ENCODE peak calls at places on chromosomes 5 and 9, in seven cellular contexts. One of them, this sample, is unnamed.

GRCh38 chr5:128538249-128539037 is 398 bp upstream of the FBN2 start:
- DNase-seq in ACHN: no peak
- DNase-seq in AG04450: peak; percentile 55
- DNase-seq in effector CD4-positive, alpha-beta T cell: no peak
- DNase-seq in NCI-H460: peak; percentile 45
- DNase-seq in NCI-H774: peak; percentile 84
- DNase-seq in left lobe of liver: peak; percentile 55
- DNase-seq in this sample: peak; percentile 37

GRCh38 chr5:14834062-14834461 is 37.5 kb downstream of the ANKH start:
- DNase-seq in ACHN: no peak
- DNase-seq in AG04450: no peak
- DNase-seq in effector CD4-positive, alpha-beta T cell: no peak
- DNase-seq in NCI-H460: no peak
- DNase-seq in NCI-H774: no peak
- DNase-seq in left lobe of liver: no peak
- DNase-seq in this sample: no peak

GRCh38 chr9:12933957-12934356 is 159.1 kb downstream of the LURAP1L start:
- DNase-seq in ACHN: peak; percentile 33
- DNase-seq in AG04450: no peak
- DNase-seq in effector CD4-positive, alpha-beta T cell: no peak
- DNase-seq in NCI-H460: peak; percentile 7
- DNase-seq in NCI-H774: no peak
- DNase-seq in left lobe of liver: no peak
- DNase-seq in this sample: no peak

GRCh38 chr9:106653111-106653697 is 209.8 kb upstream of the ZNF462 start:
- DNase-seq in ACHN: no peak
- DNase-seq in AG04450: no peak
- DNase-seq in effector CD4-positive, alpha-beta T cell: no peak
- DNase-seq in NCI-H460: no peak
- DNase-seq in NCI-H774: no peak
- DNase-seq in left lobe of liver: no peak
- DNase-seq in this sample: no peak

GRCh38 chr5:126143622-126144021 is 279.6 kb upstream of the GRAMD2B start:
- DNase-seq in ACHN: no peak
- DNase-seq in AG04450: no peak
- DNase-seq in effector CD4-positive, alpha-beta T cell: no peak
- DNase-seq in NCI-H460: no peak
- DNase-seq in NCI-H774: no peak
- DNase-seq in left lobe of liver: no peak
- DNase-seq in this sample: no peak

GRCh38 chr5:142684508-142685031 is 1.3 kb downstream of the FGF1 start:
- DNase-seq in ACHN: no peak
- DNase-seq in AG04450: no peak
- DNase-seq in effector CD4-positive, alpha-beta T cell: no peak
- DNase-seq in NCI-H460: no peak
- DNase-seq in NCI-H774: no peak
- DNase-seq in left lobe of liver: no peak
- DNase-seq in this sample: no peak

GRCh38 chr5:142959683-142960308 is 189.6 kb downstream of the ARHGAP26 start:
- DNase-seq in ACHN: no peak
- DNase-seq in AG04450: no peak
- DNase-seq in effector CD4-positive, alpha-beta T cell: no peak
- DNase-seq in NCI-H460: peak; percentile 8
- DNase-seq in NCI-H774: no peak
- DNase-seq in left lobe of liver: no peak
- DNase-seq in this sample: no peak

GRCh38 chr5:124755565-124755964 is 9.1 kb upstream of the ZNF608 start:
- DNase-seq in ACHN: no peak
- DNase-seq in AG04450: no peak
- DNase-seq in effector CD4-positive, alpha-beta T cell: no peak
- DNase-seq in NCI-H460: no peak
- DNase-seq in NCI-H774: no peak
- DNase-seq in left lobe of liver: no peak
- DNase-seq in this sample: no peak

GRCh38 chr9:28007097-28007817 is 434.0 kb upstream of the C9orf72 start:
- DNase-seq in ACHN: no peak
- DNase-seq in AG04450: no peak
- DNase-seq in effector CD4-positive, alpha-beta T cell: no peak
- DNase-seq in NCI-H460: no peak
- DNase-seq in NCI-H774: no peak
- DNase-seq in left lobe of liver: no peak
- DNase-seq in this sample: no peak

GRCh38 chr9:130417602-130418001 is 27.2 kb upstream of the ASS1 start:
- DNase-seq in ACHN: no peak
- DNase-seq in AG04450: no peak
- DNase-seq in effector CD4-positive, alpha-beta T cell: no peak
- DNase-seq in NCI-H460: no peak
- DNase-seq in NCI-H774: no peak
- DNase-seq in left lobe of liver: no peak
- DNase-seq in this sample: no peak

GRCh38 chr5:119578937-119579336 is 50.4 kb upstream of the FAM170A start:
- DNase-seq in ACHN: peak; percentile 54
- DNase-seq in AG04450: no peak
- DNase-seq in effector CD4-positive, alpha-beta T cell: no peak
- DNase-seq in NCI-H460: peak; percentile 29
- DNase-seq in NCI-H774: no peak
- DNase-seq in left lobe of liver: no peak
- DNase-seq in this sample: no peak

GRCh38 chr5:57724836-57725235 is 242.2 kb upstream of the ACTBL2 start:
- DNase-seq in ACHN: no peak
- DNase-seq in AG04450: no peak
- DNase-seq in effector CD4-positive, alpha-beta T cell: no peak
- DNase-seq in NCI-H460: no peak
- DNase-seq in NCI-H774: no peak
- DNase-seq in left lobe of liver: no peak
- DNase-seq in this sample: no peak

GRCh38 chr9:90167920-90168319 is 474.7 kb downstream of the DIRAS2 start:
- DNase-seq in ACHN: no peak
- DNase-seq in AG04450: no peak
- DNase-seq in effector CD4-positive, alpha-beta T cell: no peak
- DNase-seq in NCI-H460: no peak
- DNase-seq in NCI-H774: no peak
- DNase-seq in left lobe of liver: no peak
- DNase-seq in this sample: no peak

GRCh38 chr9:90801507-90802289 is at the start of gene SYK:
- DNase-seq in ACHN: no peak
- DNase-seq in AG04450: no peak
- DNase-seq in effector CD4-positive, alpha-beta T cell: no peak
- DNase-seq in NCI-H460: no peak
- DNase-seq in NCI-H774: peak; percentile 49
- DNase-seq in left lobe of liver: peak; percentile 58
- DNase-seq in this sample: peak; percentile 87

GRCh38 chr5:73160239-73160671 is 12.7 kb upstream of the TMEM174 start:
- DNase-seq in ACHN: no peak
- DNase-seq in AG04450: no peak
- DNase-seq in effector CD4-positive, alpha-beta T cell: no peak
- DNase-seq in NCI-H460: no peak
- DNase-seq in NCI-H774: no peak
- DNase-seq in left lobe of liver: no peak
- DNase-seq in this sample: no peak

GRCh38 chr5:140966293-140967225 is at the start of gene PCDHAC2:
- DNase-seq in ACHN: no peak
- DNase-seq in AG04450: no peak
- DNase-seq in effector CD4-positive, alpha-beta T cell: no peak
- DNase-seq in NCI-H460: peak; percentile 23
- DNase-seq in NCI-H774: peak; percentile 56
- DNase-seq in left lobe of liver: no peak
- DNase-seq in this sample: no peak

GRCh38 chr9:134571946-134572914 is 69.4 kb upstream of the COL5A1 start:
- DNase-seq in ACHN: no peak
- DNase-seq in AG04450: no peak
- DNase-seq in effector CD4-positive, alpha-beta T cell: no peak
- DNase-seq in NCI-H460: no peak
- DNase-seq in NCI-H774: no peak
- DNase-seq in left lobe of liver: peak; percentile 37
- DNase-seq in this sample: no peak

GRCh38 chr9:85319946-85320345 is 421.8 kb downstream of the AGTPBP1 start:
- DNase-seq in ACHN: no peak
- DNase-seq in AG04450: no peak
- DNase-seq in effector CD4-positive, alpha-beta T cell: no peak
- DNase-seq in NCI-H460: no peak
- DNase-seq in NCI-H774: no peak
- DNase-seq in left lobe of liver: no peak
- DNase-seq in this sample: no peak

GRCh38 chr5:150492621-150493020 is 15.3 kb upstream of the NDST1 start:
- DNase-seq in ACHN: peak; percentile 36
- DNase-seq in AG04450: no peak
- DNase-seq in effector CD4-positive, alpha-beta T cell: no peak
- DNase-seq in NCI-H460: no peak
- DNase-seq in NCI-H774: no peak
- DNase-seq in left lobe of liver: no peak
- DNase-seq in this sample: no peak

GRCh38 chr9:78298046-78298511 is 1.2 kb downstream of the PSAT1 start:
- DNase-seq in ACHN: no peak
- DNase-seq in AG04450: no peak
- DNase-seq in effector CD4-positive, alpha-beta T cell: no peak
- DNase-seq in NCI-H460: no peak
- DNase-seq in NCI-H774: no peak
- DNase-seq in left lobe of liver: peak; percentile 45
- DNase-seq in this sample: no peak

GRCh38 chr5:84091400-84091799 is 293.3 kb downstream of the EDIL3 start:
- DNase-seq in ACHN: no peak
- DNase-seq in AG04450: no peak
- DNase-seq in effector CD4-positive, alpha-beta T cell: no peak
- DNase-seq in NCI-H460: no peak
- DNase-seq in NCI-H774: peak; percentile 35
- DNase-seq in left lobe of liver: no peak
- DNase-seq in this sample: no peak

GRCh38 chr9:121118266-121118665 is 43.5 kb downstream of the CNTRL start:
- DNase-seq in ACHN: no peak
- DNase-seq in AG04450: no peak
- DNase-seq in effector CD4-positive, alpha-beta T cell: no peak
- DNase-seq in NCI-H460: no peak
- DNase-seq in NCI-H774: no peak
- DNase-seq in left lobe of liver: no peak
- DNase-seq in this sample: no peak

GRCh38 chr9:89593776-89594427 is 10.9 kb upstream of the GADD45G start:
- DNase-seq in ACHN: peak; percentile 50
- DNase-seq in AG04450: no peak
- DNase-seq in effector CD4-positive, alpha-beta T cell: peak; percentile 53
- DNase-seq in NCI-H460: peak; percentile 51
- DNase-seq in NCI-H774: peak; percentile 30
- DNase-seq in left lobe of liver: peak; percentile 64
- DNase-seq in this sample: peak; percentile 69

GRCh38 chr9:99235069-99235468 is 13.0 kb downstream of the SEC61B start:
- DNase-seq in ACHN: no peak
- DNase-seq in AG04450: no peak
- DNase-seq in effector CD4-positive, alpha-beta T cell: no peak
- DNase-seq in NCI-H460: no peak
- DNase-seq in NCI-H774: no peak
- DNase-seq in left lobe of liver: no peak
- DNase-seq in this sample: no peak

GRCh38 chr5:31531543-31531887 is 378 bp downstream of the DROSHA start:
- DNase-seq in ACHN: peak; percentile 30
- DNase-seq in AG04450: no peak
- DNase-seq in effector CD4-positive, alpha-beta T cell: peak; percentile 12
- DNase-seq in NCI-H460: no peak
- DNase-seq in NCI-H774: peak; percentile 37
- DNase-seq in left lobe of liver: peak; percentile 46
- DNase-seq in this sample: peak; percentile 26

GRCh38 chr9:34555002-34555348 is 32.2 kb upstream of the ENHO start:
- DNase-seq in ACHN: no peak
- DNase-seq in AG04450: no peak
- DNase-seq in effector CD4-positive, alpha-beta T cell: no peak
- DNase-seq in NCI-H460: no peak
- DNase-seq in NCI-H774: no peak
- DNase-seq in left lobe of liver: no peak
- DNase-seq in this sample: no peak

GRCh38 chr5:101136454-101136853 is 233.4 kb upstream of the ST8SIA4 start:
- DNase-seq in ACHN: no peak
- DNase-seq in AG04450: no peak
- DNase-seq in effector CD4-positive, alpha-beta T cell: no peak
- DNase-seq in NCI-H460: no peak
- DNase-seq in NCI-H774: no peak
- DNase-seq in left lobe of liver: no peak
- DNase-seq in this sample: no peak

GRCh38 chr9:113715086-113715485 is 161.0 kb upstream of the ZNF618 start:
- DNase-seq in ACHN: peak; percentile 34
- DNase-seq in AG04450: peak; percentile 20
- DNase-seq in effector CD4-positive, alpha-beta T cell: no peak
- DNase-seq in NCI-H460: no peak
- DNase-seq in NCI-H774: no peak
- DNase-seq in left lobe of liver: no peak
- DNase-seq in this sample: no peak

GRCh38 chr5:142876817-142877216 is 106.6 kb downstream of the ARHGAP26 start:
- DNase-seq in ACHN: no peak
- DNase-seq in AG04450: no peak
- DNase-seq in effector CD4-positive, alpha-beta T cell: no peak
- DNase-seq in NCI-H460: no peak
- DNase-seq in NCI-H774: no peak
- DNase-seq in left lobe of liver: no peak
- DNase-seq in this sample: no peak